ENCODE peak calls at places on chromosomes 12 and 14, in five cellular contexts. V is lung, X is heart right ventricle, U is NB4, I is cardiac fibroblast. Z is an unnamed sample.

GRCh38 chr12:19529933-19530630 is 90.8 kb downstream of the AEBP2 start:
- DNase-seq in V (no peak), U (no peak), I (peak; percentile 65), X (no peak), Z (peak; percentile 63)

GRCh38 chr12:93005928-93006654 is 77.0 kb upstream of the EEA1 start:
- DNase-seq in I (no peak), V (no peak), U (no peak), X (no peak), Z (no peak)

GRCh38 chr12:3615862-3616261 is 124.9 kb downstream of the PRMT8 start:
- DNase-seq in X (no peak), U (no peak), I (no peak), V (no peak), Z (no peak)

GRCh38 chr12:104356231-104357115 is 52.9 kb downstream of the EID3 start:
- DNase-seq in X (no peak), U (no peak), V (no peak), I (no peak), Z (peak; percentile 60)

GRCh38 chr12:28132398-28132797 is 57.9 kb upstream of the CCDC91 start:
- DNase-seq in X (no peak), I (no peak), U (no peak), V (no peak), Z (peak; percentile 11)

GRCh38 chr14:63996575-63997220 is 143.9 kb downstream of the SYNE2 start:
- DNase-seq in U (no peak), X (no peak), V (no peak), I (peak; percentile 72), Z (peak; percentile 40)

GRCh38 chr14:102633906-102634595 is 41.6 kb downstream of the RCOR1 start:
- DNase-seq in I (no peak), U (no peak), V (no peak), X (no peak), Z (no peak)

GRCh38 chr14:106083082-106083481 is 556.7 kb downstream of the TMEM121 start:
- DNase-seq in I (no peak), U (no peak), X (no peak), V (no peak), Z (no peak)

GRCh38 chr12:49342066-49342913 is 4.4 kb upstream of the DNAJC22 start:
- DNase-seq in I (peak; percentile 80), U (peak; percentile 93), X (peak; percentile 68), V (peak; percentile 70), Z (peak; percentile 80)

GRCh38 chr12:98345308-98345876 is 170.0 kb upstream of the TMPO start:
- DNase-seq in V (no peak), X (no peak), U (no peak), I (no peak), Z (no peak)

GRCh38 chr12:51661199-51661598 is 70.2 kb downstream of the SCN8A start:
- DNase-seq in I (no peak), X (no peak), V (no peak), U (peak; percentile 32), Z (no peak)

GRCh38 chr14:104634886-104635570 is 30.5 kb upstream of the TMEM179 start:
- DNase-seq in I (no peak), X (no peak), U (no peak), V (no peak), Z (no peak)

GRCh38 chr12:6507102-6507998 is 13.4 kb downstream of the NCAPD2 start:
- DNase-seq in I (peak; percentile 19), X (no peak), U (no peak), V (no peak), Z (peak; percentile 64)

GRCh38 chr14:61260939-61261776 is 20.0 kb downstream of the TMEM30B start:
- DNase-seq in I (peak; percentile 86), V (no peak), X (no peak), U (no peak), Z (peak; percentile 48)

GRCh38 chr14:76080009-76080408 is 71.7 kb upstream of the GPATCH2L start:
- DNase-seq in U (no peak), V (no peak), I (no peak), X (no peak), Z (no peak)

GRCh38 chr14:77053046-77053841 is 24.7 kb upstream of the IRF2BPL start:
- DNase-seq in V (peak; percentile 73), U (peak; percentile 92), I (peak; percentile 76), X (peak; percentile 80), Z (peak; percentile 77)

GRCh38 chr12:42130670-42131402 is 13.8 kb downstream of the GXYLT1 start:
- DNase-seq in X (no peak), I (peak; percentile 82), U (peak; percentile 68), V (peak; percentile 36), Z (peak; percentile 72)

GRCh38 chr12:1197264-1198018 is 206.4 kb downstream of the ERC1 start:
- DNase-seq in I (peak; percentile 34), V (no peak), U (no peak), X (no peak), Z (no peak)

GRCh38 chr12:130144256-130144655 is 18.0 kb upstream of the FZD10 start:
- DNase-seq in U (no peak), V (no peak), X (no peak), I (no peak), Z (no peak)

GRCh38 chr14:91866511-91867295 is 633 bp downstream of the TC2N start:
- DNase-seq in I (no peak), X (no peak), V (no peak), U (no peak), Z (no peak)

GRCh38 chr12:49964849-49965624 is 3.4 kb downstream of the AQP5 start:
- DNase-seq in U (no peak), I (no peak), V (no peak), X (no peak), Z (no peak)

GRCh38 chr12:75766263-75767160 is 255.1 kb upstream of the KRR1 start:
- DNase-seq in X (no peak), I (peak; percentile 60), V (no peak), U (no peak), Z (peak; percentile 39)

GRCh38 chr12:3493225-3494049 is 2.4 kb downstream of the PRMT8 start:
- DNase-seq in V (no peak), U (no peak), X (peak; percentile 19), I (no peak), Z (no peak)

GRCh38 chr12:24852420-24852819 is 96.5 kb downstream of the BCAT1 start:
- DNase-seq in U (no peak), X (no peak), V (no peak), I (peak; percentile 33), Z (peak; percentile 23)
- TF ChIP-seq CTCF in U (peak; percentile 32), X (no peak), V (no peak), I (peak; percentile 33), Z (peak; percentile 47)

DNA sequence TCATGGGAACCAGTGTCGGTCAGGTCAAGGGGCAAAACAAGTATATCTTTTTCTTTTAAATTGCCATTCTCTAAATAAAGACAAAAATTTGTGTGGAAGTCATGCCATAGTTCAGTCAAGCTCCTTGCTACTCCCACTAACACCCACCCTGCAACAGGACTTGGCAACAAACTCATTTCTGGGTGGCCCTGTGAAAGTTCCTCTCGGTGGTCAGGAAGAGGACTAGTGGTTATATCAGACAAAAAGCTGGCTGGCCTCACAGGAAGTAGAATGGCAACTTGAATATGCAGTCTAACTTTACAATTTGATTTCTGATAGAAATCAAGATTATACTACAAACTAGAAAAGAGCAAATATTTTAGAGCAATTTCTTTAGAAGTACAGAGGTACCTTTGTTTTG is 11.2 kb downstream of the DHRS7 start:
- DNase-seq in U (peak; percentile 74), X (no peak), I (no peak), V (no peak), Z (no peak)
- H3K4me3 ChIP-seq in U (no peak overlapping the region), X (no peak overlapping the region), I (no peak overlapping the region), V (no peak overlapping the region), Z (no peak overlapping the region)

GRCh38 chr12:94245984-94246383 is 97.6 kb downstream of the PLXNC1 start:
- DNase-seq in I (no peak), V (no peak), U (peak; percentile 77), X (no peak), Z (no peak)

GRCh38 chr12:94247256-94247655 is 98.9 kb downstream of the PLXNC1 start:
- DNase-seq in U (peak; percentile 76), X (no peak), I (no peak), V (no peak), Z (no peak)

GRCh38 chr12:94242871-94243270 is 94.5 kb downstream of the PLXNC1 start:
- DNase-seq in X (peak; percentile 13), U (peak; percentile 63), I (no peak), V (no peak), Z (no peak)

GRCh38 chr12:94248582-94248981 is 100.2 kb downstream of the PLXNC1 start:
- DNase-seq in I (no peak), V (no peak), U (no peak), X (no peak), Z (no peak)

GRCh38 chr12:94244165-94245133 is 96.1 kb downstream of the PLXNC1 start:
- DNase-seq in X (no peak), U (peak; percentile 99), V (peak; percentile 32), I (no peak), Z (no peak)
- TF ChIP-seq CTCF in X (no peak), U (no peak), V (no peak), I (no peak), Z (no peak)

GRCh38 chr14:94110552-94111181 is at the start of gene IFI27:
- DNase-seq in U (no peak), I (peak; percentile 94), V (peak; percentile 78), X (peak; percentile 88), Z (peak; percentile 64)
- H3K4me3 ChIP-seq in U (no peak within 1 kb of the TSS), I (no peak within 1 kb of the TSS), V (peak within 1 kb of the TSS; percentile 25), X (peak within 1 kb of the TSS; percentile 69), Z (no peak within 1 kb of the TSS)

DNA sequence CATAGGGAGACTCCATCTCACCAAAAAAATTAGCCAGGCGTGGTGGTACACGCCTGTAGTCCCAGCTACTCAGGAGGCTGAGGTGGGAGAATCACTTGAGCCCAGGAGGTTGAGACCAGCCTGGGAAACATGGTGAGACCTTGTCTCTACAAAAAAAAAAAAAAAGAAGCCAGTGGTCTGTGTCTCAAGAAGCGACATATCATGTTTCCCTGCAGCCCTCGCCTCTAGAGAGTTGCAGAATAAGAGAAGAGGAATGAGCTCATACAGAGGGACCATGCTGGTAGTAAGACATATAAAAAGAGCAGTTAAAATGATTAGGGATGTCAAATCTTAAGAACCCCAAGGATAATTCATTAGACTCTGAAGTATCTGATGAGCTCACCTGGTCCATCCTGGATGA is 39.4 kb upstream of the BICDL1 start:
- DNase-seq in V (no peak), X (no peak), I (no peak), U (no peak), Z (no peak)
- TF ChIP-seq CTCF in V (no peak), X (no peak), I (no peak), U (no peak), Z (no peak)

DNA sequence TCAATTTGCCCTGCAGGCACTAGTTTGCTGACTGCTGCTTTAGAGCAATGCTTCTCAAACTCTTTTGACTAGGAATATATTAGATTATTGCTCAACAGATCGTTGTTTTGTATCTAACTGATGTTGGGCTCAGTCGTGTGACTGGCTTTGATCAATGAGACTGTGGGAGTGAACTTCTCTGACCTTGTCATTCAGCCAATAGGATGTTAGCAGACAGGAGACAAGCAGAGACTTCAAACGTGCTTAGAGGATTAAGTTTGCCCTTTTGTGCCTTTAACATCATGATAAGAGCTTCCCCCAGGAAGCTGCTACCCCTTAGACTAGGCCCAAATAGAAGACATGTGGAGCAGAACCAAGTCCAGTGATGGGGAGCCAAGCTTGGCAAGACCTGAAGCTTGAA is 76.7 kb upstream of the ELK3 start:
- DNase-seq in I (no peak), X (no peak), V (no peak), U (peak; percentile 51), Z (no peak)
- H3K4me3 ChIP-seq in I (no peak overlapping the region), X (no peak overlapping the region), V (no peak overlapping the region), U (no peak overlapping the region), Z (no peak overlapping the region)

GRCh38 chr12:122411537-122411936 is 10.9 kb downstream of the CLIP1 start:
- DNase-seq in U (no peak), I (no peak), X (no peak), V (no peak), Z (no peak)
- TF ChIP-seq CTCF in U (no peak), I (no peak), X (no peak), V (no peak), Z (no peak)

GRCh38 chr12:125091401-125091800 is 26.2 kb downstream of the AACS start:
- DNase-seq in I (no peak), X (no peak), V (no peak), U (no peak), Z (no peak)
- H3K4me3 ChIP-seq in I (no peak overlapping the region), X (no peak overlapping the region), V (no peak overlapping the region), U (no peak overlapping the region), Z (no peak overlapping the region)

Z was measured in fibroblast of pulmonary artery.